ENCODE peak calls at places on chromosomes 16 and 17, in ten cellular contexts. S, B, H, N, A, C, V, L, K and M are unnamed samples.

GRCh38 chr16:78102865-78103264 is 3.4 kb downstream of the WWOX start:
- DNase-seq in B (no peak), H (no peak), L (no peak), K (no peak), N (no peak), S (no peak), A (no peak), C (no peak), V (no peak), M (no peak)

GRCh38 chr17:14355556-14355955 is 54.7 kb downstream of the HS3ST3B1 start:
- DNase-seq in L (no peak), N (no peak), H (no peak), K (no peak), A (no peak), V (no peak), B (no peak), S (no peak), C (no peak), M (no peak)

GRCh38 chr17:80804466-80804865 is 187.2 kb upstream of the CHMP6 start:
- DNase-seq in S (peak; percentile 46), C (no peak), A (no peak), N (no peak), H (no peak), L (no peak), V (no peak), K (no peak), B (no peak), M (no peak)

GRCh38 chr17:9283909-9284308 is 262.6 kb downstream of the NTN1 start:
- DNase-seq in V (no peak), B (no peak), A (no peak), K (no peak), L (no peak), N (no peak), C (no peak), S (no peak), H (no peak), M (no peak)

GRCh38 chr16:23374721-23375120 is 72.6 kb downstream of the SCNN1B start:
- DNase-seq in K (no peak), A (no peak), H (no peak), B (no peak), S (no peak), N (no peak), L (no peak), V (no peak), C (no peak), M (no peak)

GRCh38 chr16:51880776-51881175 is 666.2 kb downstream of the TOX3 start:
- DNase-seq in N (peak; percentile 79), K (no peak), S (no peak), V (peak; percentile 75), H (no peak), C (no peak), A (peak; percentile 52), L (peak; percentile 78), B (peak; percentile 28), M (peak; percentile 78)

GRCh38 chr16:81678326-81679095 is 100.6 kb upstream of the PLCG2 start:
- DNase-seq in V (no peak), S (peak; percentile 76), A (no peak), H (no peak), B (no peak), L (no peak), K (no peak), C (no peak), N (no peak), M (no peak)

GRCh38 chr16:89863741-89864391 is 9.5 kb upstream of the TCF25 start:
- DNase-seq in V (no peak), C (no peak), K (peak; percentile 52), A (no peak), H (no peak), N (peak; percentile 48), S (no peak), L (peak; percentile 44), B (no peak), M (no peak)

GRCh38 chr17:80872999-80873951 is 118.4 kb upstream of the CHMP6 start:
- DNase-seq in H (no peak), V (peak; percentile 71), S (peak; percentile 67), N (no peak), L (peak; percentile 52), A (peak; percentile 26), K (no peak), B (no peak), C (no peak), M (no peak)

GRCh38 chr16:866252-866651 is 65.7 kb upstream of the GNG13 start:
- DNase-seq in L (no peak), S (no peak), N (no peak), H (no peak), A (no peak), K (no peak), B (no peak), V (no peak), C (no peak), M (no peak)

GRCh38 chr17:3777366-3777765 is 23.6 kb downstream of the ITGAE start:
- DNase-seq in H (no peak), N (no peak), S (no peak), V (no peak), K (no peak), B (no peak), A (no peak), C (no peak), L (no peak), M (no peak)

GRCh38 chr17:32777922-32778321 is 99.0 kb downstream of the MYO1D start:
- DNase-seq in V (no peak), L (no peak), N (no peak), A (no peak), B (no peak), K (no peak), S (no peak), C (no peak), H (no peak), M (no peak)

GRCh38 chr17:66737524-66737923 is 97.4 kb upstream of the CACNG5 start:
- DNase-seq in N (peak; percentile 83), S (no peak), K (no peak), H (no peak), B (peak; percentile 31), L (no peak), A (no peak), C (no peak), V (no peak), M (no peak)